ENCODE peak calls at places on chromosomes 12 and 14, in six cellular contexts. One of them, this sample, is unnamed.

GRCh38 chr14:103961928-103962578 is 19.7 kb upstream of the RD3L start:
- DNase-seq in foreskin fibroblast: no peak
- DNase-seq in heart left ventricle: no peak
- DNase-seq in GM23248: peak
- DNase-seq in activated CD8-positive, alpha-beta T cell treated with anti-CD3 and anti-CD28 coated beads for 36 hours: no peak
- DNase-seq in AG04449: no peak
- DNase-seq in this sample: no peak

GRCh38 chr12:91991397-91992187 is 154.1 kb downstream of the BTG1 start:
- DNase-seq in foreskin fibroblast: no peak
- DNase-seq in GM23248: no peak
- DNase-seq in AG04449: no peak
- DNase-seq in heart left ventricle: no peak
- DNase-seq in activated CD8-positive, alpha-beta T cell treated with anti-CD3 and anti-CD28 coated beads for 36 hours: no peak
- DNase-seq in this sample: no peak

GRCh38 chr14:89409961-89410360 is 7.1 kb downstream of the FOXN3 start:
- DNase-seq in GM23248: no peak
- DNase-seq in heart left ventricle: no peak
- DNase-seq in activated CD8-positive, alpha-beta T cell treated with anti-CD3 and anti-CD28 coated beads for 36 hours: no peak
- DNase-seq in foreskin fibroblast: no peak
- DNase-seq in AG04449: no peak
- DNase-seq in this sample: no peak

GRCh38 chr12:51536159-51536558 is 54.9 kb upstream of the SCN8A start:
- DNase-seq in heart left ventricle: no peak
- DNase-seq in activated CD8-positive, alpha-beta T cell treated with anti-CD3 and anti-CD28 coated beads for 36 hours: no peak
- DNase-seq in AG04449: no peak
- DNase-seq in GM23248: peak
- DNase-seq in foreskin fibroblast: peak
- DNase-seq in this sample: no peak

GRCh38 chr12:68579254-68579653 is 31.4 kb upstream of the RAP1B start:
- DNase-seq in heart left ventricle: no peak
- DNase-seq in foreskin fibroblast: no peak
- DNase-seq in AG04449: no peak
- DNase-seq in GM23248: no peak
- DNase-seq in activated CD8-positive, alpha-beta T cell treated with anti-CD3 and anti-CD28 coated beads for 36 hours: peak
- DNase-seq in this sample: no peak

GRCh38 chr14:80636071-80636470 is 305.5 kb downstream of the CEP128 start:
- DNase-seq in GM23248: peak
- DNase-seq in foreskin fibroblast: peak
- DNase-seq in activated CD8-positive, alpha-beta T cell treated with anti-CD3 and anti-CD28 coated beads for 36 hours: peak
- DNase-seq in AG04449: no peak
- DNase-seq in heart left ventricle: no peak
- DNase-seq in this sample: no peak

GRCh38 chr12:32611986-32612385 is 67.1 kb upstream of the DNM1L start:
- DNase-seq in AG04449: no peak
- DNase-seq in GM23248: no peak
- DNase-seq in foreskin fibroblast: no peak
- DNase-seq in heart left ventricle: peak
- DNase-seq in activated CD8-positive, alpha-beta T cell treated with anti-CD3 and anti-CD28 coated beads for 36 hours: no peak
- DNase-seq in this sample: no peak

GRCh38 chr14:41034969-41035368 is 571.7 kb upstream of the LRFN5 start:
- DNase-seq in GM23248: no peak
- DNase-seq in activated CD8-positive, alpha-beta T cell treated with anti-CD3 and anti-CD28 coated beads for 36 hours: no peak
- DNase-seq in foreskin fibroblast: no peak
- DNase-seq in AG04449: no peak
- DNase-seq in heart left ventricle: no peak
- DNase-seq in this sample: no peak

GRCh38 chr14:66473223-66473622 is 12.9 kb upstream of the CCDC196 start:
- DNase-seq in heart left ventricle: no peak
- DNase-seq in AG04449: no peak
- DNase-seq in activated CD8-positive, alpha-beta T cell treated with anti-CD3 and anti-CD28 coated beads for 36 hours: no peak
- DNase-seq in foreskin fibroblast: no peak
- DNase-seq in GM23248: no peak
- DNase-seq in this sample: no peak

GRCh38 chr12:19759229-19759628 is 319.9 kb downstream of the AEBP2 start:
- DNase-seq in GM23248: peak
- DNase-seq in AG04449: no peak
- DNase-seq in foreskin fibroblast: peak
- DNase-seq in heart left ventricle: no peak
- DNase-seq in activated CD8-positive, alpha-beta T cell treated with anti-CD3 and anti-CD28 coated beads for 36 hours: no peak
- DNase-seq in this sample: peak

GRCh38 chr12:30880061-30880460 is 46.5 kb upstream of the TSPAN11 start:
- DNase-seq in foreskin fibroblast: peak
- DNase-seq in activated CD8-positive, alpha-beta T cell treated with anti-CD3 and anti-CD28 coated beads for 36 hours: no peak
- DNase-seq in GM23248: no peak
- DNase-seq in heart left ventricle: no peak
- DNase-seq in AG04449: no peak
- DNase-seq in this sample: no peak

GRCh38 chr12:11944321-11944720 is 126.4 kb upstream of the BCL2L14 start:
- DNase-seq in GM23248: no peak
- DNase-seq in foreskin fibroblast: no peak
- DNase-seq in activated CD8-positive, alpha-beta T cell treated with anti-CD3 and anti-CD28 coated beads for 36 hours: no peak
- DNase-seq in AG04449: no peak
- DNase-seq in heart left ventricle: no peak
- DNase-seq in this sample: no peak

GRCh38 chr12:69645031-69645430 is 34.3 kb upstream of the LRRC10 start:
- DNase-seq in AG04449: no peak
- DNase-seq in activated CD8-positive, alpha-beta T cell treated with anti-CD3 and anti-CD28 coated beads for 36 hours: no peak
- DNase-seq in heart left ventricle: no peak
- DNase-seq in GM23248: peak
- DNase-seq in foreskin fibroblast: peak
- DNase-seq in this sample: peak

GRCh38 chr12:7354521-7354920 is 50.6 kb downstream of the ACSM4 start:
- DNase-seq in GM23248: peak
- DNase-seq in AG04449: no peak
- DNase-seq in foreskin fibroblast: peak
- DNase-seq in heart left ventricle: no peak
- DNase-seq in activated CD8-positive, alpha-beta T cell treated with anti-CD3 and anti-CD28 coated beads for 36 hours: no peak
- DNase-seq in this sample: no peak

GRCh38 chr14:88829685-88830302 is 5.3 kb downstream of the TTC8 start:
- DNase-seq in activated CD8-positive, alpha-beta T cell treated with anti-CD3 and anti-CD28 coated beads for 36 hours: no peak
- DNase-seq in foreskin fibroblast: peak
- DNase-seq in AG04449: no peak
- DNase-seq in GM23248: no peak
- DNase-seq in heart left ventricle: no peak
- DNase-seq in this sample: no peak

GRCh38 chr14:94441130-94441529 is 11.5 kb downstream of the SERPINA11 start:
- DNase-seq in foreskin fibroblast: no peak
- DNase-seq in heart left ventricle: no peak
- DNase-seq in AG04449: no peak
- DNase-seq in GM23248: no peak
- DNase-seq in activated CD8-positive, alpha-beta T cell treated with anti-CD3 and anti-CD28 coated beads for 36 hours: no peak
- DNase-seq in this sample: no peak

GRCh38 chr12:19576421-19576925 is 137.2 kb downstream of the AEBP2 start:
- DNase-seq in GM23248: no peak
- DNase-seq in heart left ventricle: no peak
- DNase-seq in activated CD8-positive, alpha-beta T cell treated with anti-CD3 and anti-CD28 coated beads for 36 hours: no peak
- DNase-seq in AG04449: no peak
- DNase-seq in foreskin fibroblast: no peak
- DNase-seq in this sample: no peak

GRCh38 chr12:52691076-52691764 is 11.0 kb upstream of the KRT1 start:
- DNase-seq in heart left ventricle: no peak
- DNase-seq in AG04449: no peak
- DNase-seq in activated CD8-positive, alpha-beta T cell treated with anti-CD3 and anti-CD28 coated beads for 36 hours: peak
- DNase-seq in GM23248: peak
- DNase-seq in foreskin fibroblast: no peak
- DNase-seq in this sample: peak

GRCh38 chr12:52608161-52608560 is 6.9 kb upstream of the KRT72 start:
- DNase-seq in GM23248: no peak
- DNase-seq in foreskin fibroblast: no peak
- DNase-seq in AG04449: no peak
- DNase-seq in activated CD8-positive, alpha-beta T cell treated with anti-CD3 and anti-CD28 coated beads for 36 hours: no peak
- DNase-seq in heart left ventricle: no peak
- DNase-seq in this sample: no peak

GRCh38 chr14:93025055-93025454 is 90.7 kb downstream of the ITPK1 start:
- DNase-seq in heart left ventricle: no peak
- DNase-seq in GM23248: no peak
- DNase-seq in foreskin fibroblast: no peak
- DNase-seq in activated CD8-positive, alpha-beta T cell treated with anti-CD3 and anti-CD28 coated beads for 36 hours: peak
- DNase-seq in AG04449: no peak
- DNase-seq in this sample: no peak

GRCh38 chr14:56059054-56059453 is 59.2 kb upstream of the PELI2 start:
- DNase-seq in AG04449: no peak
- DNase-seq in foreskin fibroblast: peak
- DNase-seq in heart left ventricle: no peak
- DNase-seq in GM23248: no peak
- DNase-seq in activated CD8-positive, alpha-beta T cell treated with anti-CD3 and anti-CD28 coated beads for 36 hours: no peak
- DNase-seq in this sample: no peak

GRCh38 chr12:57242329-57242690 is 8.7 kb downstream of the STAC3 start:
- DNase-seq in AG04449: no peak
- DNase-seq in activated CD8-positive, alpha-beta T cell treated with anti-CD3 and anti-CD28 coated beads for 36 hours: no peak
- DNase-seq in heart left ventricle: peak
- DNase-seq in foreskin fibroblast: peak
- DNase-seq in GM23248: peak
- DNase-seq in this sample: no peak

GRCh38 chr14:64974563-64974962 is 2.4 kb upstream of the RAB15 start:
- DNase-seq in activated CD8-positive, alpha-beta T cell treated with anti-CD3 and anti-CD28 coated beads for 36 hours: no peak
- DNase-seq in GM23248: no peak
- DNase-seq in heart left ventricle: no peak
- DNase-seq in foreskin fibroblast: no peak
- DNase-seq in AG04449: no peak
- DNase-seq in this sample: no peak

GRCh38 chr12:108360487-108360886 is 21.4 kb upstream of the CMKLR1 start:
- DNase-seq in activated CD8-positive, alpha-beta T cell treated with anti-CD3 and anti-CD28 coated beads for 36 hours: no peak
- DNase-seq in foreskin fibroblast: no peak
- DNase-seq in GM23248: peak
- DNase-seq in heart left ventricle: no peak
- DNase-seq in AG04449: no peak
- DNase-seq in this sample: no peak

GRCh38 chr14:93133476-93133875 is 17.8 kb upstream of the ITPK1 start:
- DNase-seq in AG04449: no peak
- DNase-seq in foreskin fibroblast: peak
- DNase-seq in GM23248: peak
- DNase-seq in heart left ventricle: no peak
- DNase-seq in activated CD8-positive, alpha-beta T cell treated with anti-CD3 and anti-CD28 coated beads for 36 hours: no peak
- DNase-seq in this sample: peak

GRCh38 chr14:95533391-95533821 is 1.4 kb upstream of the GLRX5 start:
- DNase-seq in heart left ventricle: no peak
- DNase-seq in AG04449: no peak
- DNase-seq in activated CD8-positive, alpha-beta T cell treated with anti-CD3 and anti-CD28 coated beads for 36 hours: peak
- DNase-seq in GM23248: peak
- DNase-seq in foreskin fibroblast: no peak
- DNase-seq in this sample: no peak

GRCh38 chr14:74190910-74191575 is 48.2 kb upstream of the VSX2 start:
- DNase-seq in GM23248: no peak
- DNase-seq in activated CD8-positive, alpha-beta T cell treated with anti-CD3 and anti-CD28 coated beads for 36 hours: no peak
- DNase-seq in heart left ventricle: no peak
- DNase-seq in AG04449: no peak
- DNase-seq in foreskin fibroblast: peak
- DNase-seq in this sample: no peak

GRCh38 chr14:74574706-74575105 is 37.3 kb downstream of the LTBP2 start:
- DNase-seq in AG04449: no peak
- DNase-seq in GM23248: peak
- DNase-seq in activated CD8-positive, alpha-beta T cell treated with anti-CD3 and anti-CD28 coated beads for 36 hours: peak
- DNase-seq in heart left ventricle: peak
- DNase-seq in foreskin fibroblast: peak
- DNase-seq in this sample: peak

GRCh38 chr12:93645702-93646101 is 31.5 kb upstream of the CRADD start:
- DNase-seq in heart left ventricle: no peak
- DNase-seq in foreskin fibroblast: peak
- DNase-seq in activated CD8-positive, alpha-beta T cell treated with anti-CD3 and anti-CD28 coated beads for 36 hours: no peak
- DNase-seq in GM23248: peak
- DNase-seq in AG04449: no peak
- DNase-seq in this sample: peak

GRCh38 chr12:14723763-14724162 is 27.4 kb upstream of the GUCY2C start:
- DNase-seq in AG04449: no peak
- DNase-seq in foreskin fibroblast: peak
- DNase-seq in activated CD8-positive, alpha-beta T cell treated with anti-CD3 and anti-CD28 coated beads for 36 hours: peak
- DNase-seq in heart left ventricle: peak
- DNase-seq in GM23248: peak
- DNase-seq in this sample: peak

GRCh38 chr14:104422301-104423223 is 157.0 kb upstream of the C14orf180 start:
- DNase-seq in heart left ventricle: no peak
- DNase-seq in activated CD8-positive, alpha-beta T cell treated with anti-CD3 and anti-CD28 coated beads for 36 hours: no peak
- DNase-seq in GM23248: no peak
- DNase-seq in AG04449: no peak
- DNase-seq in foreskin fibroblast: no peak
- DNase-seq in this sample: peak

GRCh38 chr14:41482861-41483260 is 123.8 kb upstream of the LRFN5 start:
- DNase-seq in AG04449: no peak
- DNase-seq in foreskin fibroblast: no peak
- DNase-seq in heart left ventricle: no peak
- DNase-seq in GM23248: no peak
- DNase-seq in activated CD8-positive, alpha-beta T cell treated with anti-CD3 and anti-CD28 coated beads for 36 hours: no peak
- DNase-seq in this sample: no peak

GRCh38 chr14:105178069-105178867 is 2.8 kb downstream of the NUDT14 start:
- DNase-seq in heart left ventricle: no peak
- DNase-seq in AG04449: no peak
- DNase-seq in GM23248: no peak
- DNase-seq in activated CD8-positive, alpha-beta T cell treated with anti-CD3 and anti-CD28 coated beads for 36 hours: no peak
- DNase-seq in foreskin fibroblast: no peak
- DNase-seq in this sample: no peak

GRCh38 chr14:103742499-103743255 is 27.1 kb downstream of the ZFYVE21 start:
- DNase-seq in foreskin fibroblast: no peak
- DNase-seq in AG04449: no peak
- DNase-seq in heart left ventricle: no peak
- DNase-seq in activated CD8-positive, alpha-beta T cell treated with anti-CD3 and anti-CD28 coated beads for 36 hours: no peak
- DNase-seq in GM23248: no peak
- DNase-seq in this sample: no peak

GRCh38 chr12:6432991-6433390 is 11.8 kb upstream of the CD27 start:
- DNase-seq in activated CD8-positive, alpha-beta T cell treated with anti-CD3 and anti-CD28 coated beads for 36 hours: no peak
- DNase-seq in GM23248: no peak
- DNase-seq in heart left ventricle: no peak
- DNase-seq in AG04449: no peak
- DNase-seq in foreskin fibroblast: no peak
- DNase-seq in this sample: no peak

GRCh38 chr12:53994268-53994690 is 5.7 kb upstream of the HOXC9 start:
- DNase-seq in AG04449: no peak
- DNase-seq in GM23248: no peak
- DNase-seq in foreskin fibroblast: no peak
- DNase-seq in heart left ventricle: peak
- DNase-seq in activated CD8-positive, alpha-beta T cell treated with anti-CD3 and anti-CD28 coated beads for 36 hours: no peak
- DNase-seq in this sample: no peak

This sample was measured in GM03348.